ENCODE peak calls at places on chromosome 4, in six cellular contexts. One of them, this sample, is unnamed.

GRCh38 chr4:147825451-147826287 is 93.8 kb downstream of the ARHGAP10 start:
- DNase-seq in neuronal stem cell: no peak
- DNase-seq in activated gamma-delta T cell treated with anti-CD3 and anti-CD28 coated beads, Interleukin-2, amount 50 U/mL, for 16 hours: no peak
- DNase-seq in neural crest cell: no peak
- DNase-seq in HL-60: no peak
- DNase-seq in NCI-H1694 treated with DMSO at 0.1 percent for 48 hours: no peak
- DNase-seq in this sample: no peak

GRCh38 chr4:177108708-177109107 is 201.0 kb upstream of the NEIL3 start:
- DNase-seq in neuronal stem cell: no peak
- DNase-seq in activated gamma-delta T cell treated with anti-CD3 and anti-CD28 coated beads, Interleukin-2, amount 50 U/mL, for 16 hours: no peak
- DNase-seq in neural crest cell: no peak
- DNase-seq in HL-60: no peak
- DNase-seq in NCI-H1694 treated with DMSO at 0.1 percent for 48 hours: no peak
- DNase-seq in this sample: no peak

GRCh38 chr4:152307669-152308068 is 228.2 kb downstream of the FBXW7 start:
- DNase-seq in neuronal stem cell: no peak
- DNase-seq in activated gamma-delta T cell treated with anti-CD3 and anti-CD28 coated beads, Interleukin-2, amount 50 U/mL, for 16 hours: no peak
- DNase-seq in neural crest cell: no peak
- DNase-seq in HL-60: no peak
- DNase-seq in NCI-H1694 treated with DMSO at 0.1 percent for 48 hours: no peak
- DNase-seq in this sample: no peak

GRCh38 chr4:174192943-174193342 is 90.5 kb downstream of the FBXO8 start:
- DNase-seq in neuronal stem cell: no peak
- DNase-seq in activated gamma-delta T cell treated with anti-CD3 and anti-CD28 coated beads, Interleukin-2, amount 50 U/mL, for 16 hours: no peak
- DNase-seq in neural crest cell: no peak
- DNase-seq in HL-60: no peak
- DNase-seq in NCI-H1694 treated with DMSO at 0.1 percent for 48 hours: no peak
- DNase-seq in this sample: no peak

GRCh38 chr4:76764251-76764650 is 133.7 kb downstream of the SOWAHB start:
- DNase-seq in neuronal stem cell: peak; percentile 20
- DNase-seq in activated gamma-delta T cell treated with anti-CD3 and anti-CD28 coated beads, Interleukin-2, amount 50 U/mL, for 16 hours: no peak
- DNase-seq in neural crest cell: no peak
- DNase-seq in HL-60: no peak
- DNase-seq in NCI-H1694 treated with DMSO at 0.1 percent for 48 hours: no peak
- DNase-seq in this sample: no peak

GRCh38 chr4:162163892-162164759 is at the start of gene FSTL5:
- DNase-seq in neuronal stem cell: peak; percentile 81
- DNase-seq in activated gamma-delta T cell treated with anti-CD3 and anti-CD28 coated beads, Interleukin-2, amount 50 U/mL, for 16 hours: no peak
- DNase-seq in neural crest cell: peak; percentile 86
- DNase-seq in HL-60: no peak
- DNase-seq in NCI-H1694 treated with DMSO at 0.1 percent for 48 hours: no peak
- DNase-seq in this sample: no peak

GRCh38 chr4:83358410-83358809 is 23.8 kb upstream of the HPSE start:
- DNase-seq in neuronal stem cell: no peak
- DNase-seq in activated gamma-delta T cell treated with anti-CD3 and anti-CD28 coated beads, Interleukin-2, amount 50 U/mL, for 16 hours: no peak
- DNase-seq in neural crest cell: no peak
- DNase-seq in HL-60: no peak
- DNase-seq in NCI-H1694 treated with DMSO at 0.1 percent for 48 hours: no peak
- DNase-seq in this sample: no peak

GRCh38 chr4:32172761-32173160 is 1452.6 kb downstream of the PCDH7 start:
- DNase-seq in neuronal stem cell: no peak
- DNase-seq in activated gamma-delta T cell treated with anti-CD3 and anti-CD28 coated beads, Interleukin-2, amount 50 U/mL, for 16 hours: no peak
- DNase-seq in neural crest cell: no peak
- DNase-seq in HL-60: no peak
- DNase-seq in NCI-H1694 treated with DMSO at 0.1 percent for 48 hours: no peak
- DNase-seq in this sample: no peak

GRCh38 chr4:3521621-3522325 is 10.4 kb downstream of the LRPAP1 start:
- DNase-seq in neuronal stem cell: no peak
- DNase-seq in activated gamma-delta T cell treated with anti-CD3 and anti-CD28 coated beads, Interleukin-2, amount 50 U/mL, for 16 hours: no peak
- DNase-seq in neural crest cell: no peak
- DNase-seq in HL-60: no peak
- DNase-seq in NCI-H1694 treated with DMSO at 0.1 percent for 48 hours: no peak
- DNase-seq in this sample: no peak

GRCh38 chr4:173990126-173990878 is 293.2 kb downstream of the FBXO8 start:
- DNase-seq in neuronal stem cell: peak; percentile 27
- DNase-seq in activated gamma-delta T cell treated with anti-CD3 and anti-CD28 coated beads, Interleukin-2, amount 50 U/mL, for 16 hours: no peak
- DNase-seq in neural crest cell: no peak
- DNase-seq in HL-60: no peak
- DNase-seq in NCI-H1694 treated with DMSO at 0.1 percent for 48 hours: peak; percentile 3
- DNase-seq in this sample: no peak

GRCh38 chr4:57043304-57044251 is 64.9 kb downstream of the POLR2B start:
- DNase-seq in neuronal stem cell: no peak
- DNase-seq in activated gamma-delta T cell treated with anti-CD3 and anti-CD28 coated beads, Interleukin-2, amount 50 U/mL, for 16 hours: no peak
- DNase-seq in neural crest cell: no peak
- DNase-seq in HL-60: no peak
- DNase-seq in NCI-H1694 treated with DMSO at 0.1 percent for 48 hours: no peak
- DNase-seq in this sample: no peak

GRCh38 chr4:101071241-101071640 is 276.1 kb downstream of the PPP3CA start:
- DNase-seq in neuronal stem cell: no peak
- DNase-seq in activated gamma-delta T cell treated with anti-CD3 and anti-CD28 coated beads, Interleukin-2, amount 50 U/mL, for 16 hours: no peak
- DNase-seq in neural crest cell: no peak
- DNase-seq in HL-60: no peak
- DNase-seq in NCI-H1694 treated with DMSO at 0.1 percent for 48 hours: no peak
- DNase-seq in this sample: no peak

This sample was measured in activated T-helper 9 cell treated with anti-CD3 and anti-CD28 coated beads, Interleukin-2, amount 50 U/mL, for 16 hours.